ENCODE peak calls at places on chromosomes 4 and X, in nine cellular contexts. One of them, this sample, is unnamed.

GRCh38 chr4:108529984-108530901 is 90.1 kb upstream of the RPL34 start:
- DNase-seq in GM23248: no peak
- DNase-seq in SK-N-SH: no peak
- DNase-seq in GM23338: no peak
- DNase-seq in OCI-LY7: no peak
- DNase-seq in HCT116: no peak
- DNase-seq in MM.1S: no peak
- DNase-seq in neural progenitor cell: no peak
- DNase-seq in hepatocyte: no peak
- DNase-seq in this sample: no peak

GRCh38 chr4:153787156-153787555 is 1.7 kb downstream of the SFRP2 start:
- DNase-seq in GM23248: no peak
- DNase-seq in SK-N-SH: no peak
- DNase-seq in GM23338: no peak
- DNase-seq in OCI-LY7: no peak
- DNase-seq in HCT116: no peak
- DNase-seq in MM.1S: no peak
- DNase-seq in neural progenitor cell: peak
- DNase-seq in hepatocyte: no peak
- DNase-seq in this sample: no peak

GRCh38 chr4:131609039-131609438 is 1540.1 kb upstream of the PCDH10 start:
- DNase-seq in GM23248: no peak
- DNase-seq in SK-N-SH: no peak
- DNase-seq in GM23338: no peak
- DNase-seq in OCI-LY7: no peak
- DNase-seq in HCT116: no peak
- DNase-seq in MM.1S: no peak
- DNase-seq in neural progenitor cell: no peak
- DNase-seq in hepatocyte: no peak
- DNase-seq in this sample: no peak

GRCh38 chr4:108247511-108248088 is 78.9 kb upstream of the LEF1 start:
- DNase-seq in GM23248: no peak
- DNase-seq in SK-N-SH: no peak
- DNase-seq in GM23338: peak
- DNase-seq in OCI-LY7: no peak
- DNase-seq in HCT116: peak
- DNase-seq in MM.1S: peak
- DNase-seq in neural progenitor cell: peak
- DNase-seq in hepatocyte: peak
- DNase-seq in this sample: peak

GRCh38 chrX:153669174-153669890 is 4.3 kb downstream of the PNCK start:
- DNase-seq in GM23248: peak
- DNase-seq in SK-N-SH: peak
- DNase-seq in GM23338: no peak
- DNase-seq in OCI-LY7: peak
- DNase-seq in HCT116: no peak
- DNase-seq in MM.1S: peak
- DNase-seq in neural progenitor cell: peak
- DNase-seq in hepatocyte: no peak
- DNase-seq in this sample: peak

GRCh38 chr4:98803287-98803677 is 125.7 kb downstream of the EIF4E start:
- DNase-seq in GM23248: no peak
- DNase-seq in SK-N-SH: no peak
- DNase-seq in GM23338: no peak
- DNase-seq in OCI-LY7: no peak
- DNase-seq in HCT116: no peak
- DNase-seq in MM.1S: no peak
- DNase-seq in neural progenitor cell: no peak
- DNase-seq in hepatocyte: no peak
- DNase-seq in this sample: no peak

GRCh38 chr4:109977854-109978501 is 65.3 kb downstream of the EGF start:
- DNase-seq in GM23248: peak
- DNase-seq in SK-N-SH: peak
- DNase-seq in GM23338: peak
- DNase-seq in OCI-LY7: peak
- DNase-seq in HCT116: peak
- DNase-seq in MM.1S: peak
- DNase-seq in neural progenitor cell: peak
- DNase-seq in hepatocyte: peak
- DNase-seq in this sample: peak

GRCh38 chr4:11505225-11505971 is 76.7 kb upstream of the HS3ST1 start:
- DNase-seq in GM23248: no peak
- DNase-seq in SK-N-SH: no peak
- DNase-seq in GM23338: no peak
- DNase-seq in OCI-LY7: no peak
- DNase-seq in HCT116: peak
- DNase-seq in MM.1S: no peak
- DNase-seq in neural progenitor cell: no peak
- DNase-seq in hepatocyte: peak
- DNase-seq in this sample: peak

GRCh38 chr4:33831667-33832066 is 2412.6 kb downstream of the ARAP2 start:
- DNase-seq in GM23248: peak
- DNase-seq in SK-N-SH: no peak
- DNase-seq in GM23338: no peak
- DNase-seq in OCI-LY7: no peak
- DNase-seq in HCT116: no peak
- DNase-seq in MM.1S: no peak
- DNase-seq in neural progenitor cell: no peak
- DNase-seq in hepatocyte: no peak
- DNase-seq in this sample: peak

GRCh38 chr4:126458993-126459392 is 1144.2 kb downstream of the FAT4 start:
- DNase-seq in GM23248: peak
- DNase-seq in SK-N-SH: peak
- DNase-seq in GM23338: no peak
- DNase-seq in OCI-LY7: no peak
- DNase-seq in HCT116: no peak
- DNase-seq in MM.1S: no peak
- DNase-seq in neural progenitor cell: no peak
- DNase-seq in hepatocyte: no peak
- DNase-seq in this sample: peak

GRCh38 chr4:67593741-67594175 is 35.2 kb downstream of the STAP1 start:
- DNase-seq in GM23248: peak
- DNase-seq in SK-N-SH: no peak
- DNase-seq in GM23338: no peak
- DNase-seq in OCI-LY7: no peak
- DNase-seq in HCT116: no peak
- DNase-seq in MM.1S: no peak
- DNase-seq in neural progenitor cell: no peak
- DNase-seq in hepatocyte: peak
- DNase-seq in this sample: no peak

GRCh38 chrX:132271330-132271729 is 52.1 kb upstream of the RAP2C start:
- DNase-seq in GM23248: peak
- DNase-seq in SK-N-SH: no peak
- DNase-seq in GM23338: no peak
- DNase-seq in OCI-LY7: no peak
- DNase-seq in HCT116: no peak
- DNase-seq in MM.1S: no peak
- DNase-seq in neural progenitor cell: no peak
- DNase-seq in hepatocyte: no peak
- DNase-seq in this sample: peak

GRCh38 chrX:47515941-47516649 is 33.1 kb upstream of the ZNF41 start:
- DNase-seq in GM23248: peak
- DNase-seq in SK-N-SH: no peak
- DNase-seq in GM23338: no peak
- DNase-seq in OCI-LY7: no peak
- DNase-seq in HCT116: no peak
- DNase-seq in MM.1S: no peak
- DNase-seq in neural progenitor cell: no peak
- DNase-seq in hepatocyte: no peak
- DNase-seq in this sample: peak

GRCh38 chrX:859329-859728 is 228.7 kb downstream of the SHOX start:
- DNase-seq in GM23248: no peak
- DNase-seq in SK-N-SH: no peak
- DNase-seq in GM23338: no peak
- DNase-seq in OCI-LY7: no peak
- DNase-seq in HCT116: no peak
- DNase-seq in MM.1S: no peak
- DNase-seq in neural progenitor cell: no peak
- DNase-seq in hepatocyte: no peak
- DNase-seq in this sample: no peak

GRCh38 chr4:181181331-181181730 is 1061.9 kb upstream of the TENM3 start:
- DNase-seq in GM23248: peak
- DNase-seq in SK-N-SH: no peak
- DNase-seq in GM23338: no peak
- DNase-seq in OCI-LY7: no peak
- DNase-seq in HCT116: no peak
- DNase-seq in MM.1S: no peak
- DNase-seq in neural progenitor cell: no peak
- DNase-seq in hepatocyte: no peak
- DNase-seq in this sample: no peak

DNA sequence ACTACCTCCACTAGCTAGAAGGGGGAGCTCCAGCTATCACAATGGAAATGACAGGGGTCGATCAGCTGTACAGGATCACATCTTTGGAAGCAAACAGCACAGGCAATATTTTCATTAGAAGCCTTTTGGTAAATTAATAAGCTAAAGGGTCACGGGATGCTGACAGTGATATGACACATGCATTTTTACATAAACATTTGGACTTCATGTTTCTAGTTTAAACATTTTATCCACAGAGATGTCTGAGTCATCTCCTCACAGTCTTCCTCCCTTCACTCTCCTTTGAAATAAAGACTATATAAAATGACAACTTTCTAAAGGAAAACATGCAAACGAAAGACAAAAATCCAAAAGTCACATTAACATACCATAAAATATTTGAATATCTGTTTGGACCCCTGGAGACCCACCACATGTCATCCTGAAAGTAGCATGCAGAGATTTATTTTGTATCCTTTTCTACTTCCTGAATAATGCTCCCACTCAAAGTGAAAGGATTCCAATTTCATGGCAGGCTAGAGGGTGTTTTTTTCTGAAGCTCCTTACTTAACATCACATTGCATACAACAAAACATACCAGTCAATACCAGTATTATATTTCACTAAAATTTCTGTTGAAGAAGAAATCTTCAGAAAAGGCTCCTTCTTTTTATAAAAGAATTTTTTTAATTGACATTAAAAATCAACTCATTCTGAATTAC is 200.1 kb upstream of the PPARGC1A start:
- DNase-seq in GM23248: peak
- DNase-seq in SK-N-SH: no peak
- DNase-seq in GM23338: no peak
- DNase-seq in OCI-LY7: no peak
- DNase-seq in HCT116: no peak
- DNase-seq in MM.1S: no peak
- DNase-seq in neural progenitor cell: no peak
- DNase-seq in hepatocyte: no peak
- DNase-seq in this sample: peak
- TF ChIP-seq EZH2phosphoT487 in GM23248: no peak
- TF ChIP-seq EZH2phosphoT487 in SK-N-SH: no peak
- TF ChIP-seq EZH2phosphoT487 in GM23338: no peak
- TF ChIP-seq EZH2phosphoT487 in OCI-LY7: no peak
- TF ChIP-seq EZH2phosphoT487 in HCT116: no peak
- TF ChIP-seq EZH2phosphoT487 in MM.1S: no peak
- TF ChIP-seq EZH2phosphoT487 in neural progenitor cell: no peak
- TF ChIP-seq EZH2phosphoT487 in hepatocyte: no peak
- TF ChIP-seq EZH2phosphoT487 in this sample: no peak

GRCh38 chr4:127642169-127642568 is 9.4 kb downstream of the INTU start:
- DNase-seq in GM23248: peak
- DNase-seq in SK-N-SH: no peak
- DNase-seq in GM23338: no peak
- DNase-seq in OCI-LY7: no peak
- DNase-seq in HCT116: no peak
- DNase-seq in MM.1S: no peak
- DNase-seq in neural progenitor cell: no peak
- DNase-seq in hepatocyte: no peak
- DNase-seq in this sample: no peak
- TF ChIP-seq EZH2phosphoT487 in GM23248: no peak
- TF ChIP-seq EZH2phosphoT487 in SK-N-SH: no peak
- TF ChIP-seq EZH2phosphoT487 in GM23338: no peak
- TF ChIP-seq EZH2phosphoT487 in OCI-LY7: no peak
- TF ChIP-seq EZH2phosphoT487 in HCT116: no peak
- TF ChIP-seq EZH2phosphoT487 in MM.1S: no peak
- TF ChIP-seq EZH2phosphoT487 in neural progenitor cell: no peak
- TF ChIP-seq EZH2phosphoT487 in hepatocyte: no peak
- TF ChIP-seq EZH2phosphoT487 in this sample: no peak

DNA sequence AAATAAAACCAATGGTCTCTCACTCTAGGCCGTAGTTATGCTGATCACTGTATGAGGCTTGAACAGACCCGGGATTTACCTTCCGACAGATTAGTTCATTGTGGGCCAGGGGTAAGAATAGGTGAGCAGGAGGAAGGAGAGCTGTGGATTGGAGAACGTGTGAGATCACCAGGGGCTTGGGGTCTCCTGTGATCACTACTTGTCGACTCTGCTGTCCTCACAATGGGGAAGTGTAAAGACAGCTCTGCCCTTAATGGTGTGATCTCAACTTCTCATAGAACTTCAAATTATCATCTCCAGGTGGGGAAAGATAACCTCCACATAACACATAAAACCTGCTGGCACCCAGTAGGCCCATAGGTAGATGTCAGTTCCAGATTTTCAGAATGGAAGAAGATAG is 56.2 kb upstream of the RPS6KA3 start:
- DNase-seq in GM23248: no peak
- DNase-seq in SK-N-SH: no peak
- DNase-seq in GM23338: no peak
- DNase-seq in OCI-LY7: no peak
- DNase-seq in HCT116: no peak
- DNase-seq in MM.1S: no peak
- DNase-seq in neural progenitor cell: no peak
- DNase-seq in hepatocyte: no peak
- DNase-seq in this sample: no peak
- TF ChIP-seq EZH2phosphoT487 in GM23248: no peak
- TF ChIP-seq EZH2phosphoT487 in SK-N-SH: no peak
- TF ChIP-seq EZH2phosphoT487 in GM23338: no peak
- TF ChIP-seq EZH2phosphoT487 in OCI-LY7: no peak
- TF ChIP-seq EZH2phosphoT487 in HCT116: no peak
- TF ChIP-seq EZH2phosphoT487 in MM.1S: no peak
- TF ChIP-seq EZH2phosphoT487 in neural progenitor cell: no peak
- TF ChIP-seq EZH2phosphoT487 in hepatocyte: no peak
- TF ChIP-seq EZH2phosphoT487 in this sample: no peak

DNA sequence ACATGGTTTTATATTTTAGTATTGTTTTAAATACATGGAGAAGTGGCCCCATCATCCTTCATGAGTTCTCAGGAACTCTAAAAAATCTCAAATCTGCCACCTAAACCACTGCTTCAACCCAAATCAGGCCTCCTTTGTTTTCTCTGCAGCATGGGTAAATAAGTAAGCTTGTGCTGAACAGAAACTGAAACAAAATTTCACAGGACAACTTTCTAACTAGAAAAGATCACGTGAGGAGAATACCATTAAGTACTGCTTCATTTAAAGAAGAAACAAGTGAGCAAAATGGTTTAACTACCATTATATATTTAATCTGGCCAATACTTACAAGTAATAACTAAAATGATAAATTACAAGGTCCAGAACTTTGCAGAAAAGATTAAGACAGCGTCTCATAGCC is 2.5 kb downstream of the ARAP2 start:
- DNase-seq in GM23248: no peak
- DNase-seq in SK-N-SH: no peak
- DNase-seq in GM23338: no peak
- DNase-seq in OCI-LY7: peak
- DNase-seq in HCT116: no peak
- DNase-seq in MM.1S: peak
- DNase-seq in neural progenitor cell: no peak
- DNase-seq in hepatocyte: no peak
- DNase-seq in this sample: no peak
- TF ChIP-seq EZH2phosphoT487 in GM23248: no peak
- TF ChIP-seq EZH2phosphoT487 in SK-N-SH: no peak
- TF ChIP-seq EZH2phosphoT487 in GM23338: no peak
- TF ChIP-seq EZH2phosphoT487 in OCI-LY7: no peak
- TF ChIP-seq EZH2phosphoT487 in HCT116: no peak
- TF ChIP-seq EZH2phosphoT487 in MM.1S: no peak
- TF ChIP-seq EZH2phosphoT487 in neural progenitor cell: no peak
- TF ChIP-seq EZH2phosphoT487 in hepatocyte: no peak
- TF ChIP-seq EZH2phosphoT487 in this sample: no peak

GRCh38 chr4:56908206-56909082 is 744 bp downstream of the REST start:
- DNase-seq in GM23248: peak
- DNase-seq in SK-N-SH: peak
- DNase-seq in GM23338: peak
- DNase-seq in OCI-LY7: peak
- DNase-seq in HCT116: no peak
- DNase-seq in MM.1S: peak
- DNase-seq in neural progenitor cell: peak
- DNase-seq in hepatocyte: peak
- DNase-seq in this sample: peak
- TF ChIP-seq EZH2phosphoT487 in GM23248: no peak
- TF ChIP-seq EZH2phosphoT487 in SK-N-SH: no peak
- TF ChIP-seq EZH2phosphoT487 in GM23338: no peak
- TF ChIP-seq EZH2phosphoT487 in OCI-LY7: no peak
- TF ChIP-seq EZH2phosphoT487 in HCT116: no peak
- TF ChIP-seq EZH2phosphoT487 in MM.1S: no peak
- TF ChIP-seq EZH2phosphoT487 in neural progenitor cell: no peak
- TF ChIP-seq EZH2phosphoT487 in hepatocyte: no peak
- TF ChIP-seq EZH2phosphoT487 in this sample: no peak